ENCODE peak calls at places on chromosomes 3 and 15, in four cellular contexts. F is neural progenitor cell, T is lower leg skin, Q is AG04450. Z is an unnamed sample.

GRCh38 chr15:63401714-63402497 is 20.3 kb upstream of the CA12 start:
- DNase-seq in F (no peak), T (no peak), Q (no peak), Z (no peak)

GRCh38 chr3:188152660-188153497 is 1.1 kb upstream of the LPP start:
- DNase-seq in F (peak; percentile 44), Q (peak; percentile 29), T (peak; percentile 72), Z (no peak)

GRCh38 chr3:69052567-69052898 is 400 bp upstream of the TMF1 start:
- DNase-seq in T (no peak), Q (no peak), F (no peak), Z (no peak)

GRCh38 chr3:108378153-108378951 is 82.0 kb downstream of the HHLA2 start:
- DNase-seq in Q (no peak), F (no peak), T (no peak), Z (no peak)

GRCh38 chr3:88203537-88204143 is 53.9 kb downstream of the C3orf38 start:
- DNase-seq in Q (peak; percentile 32), T (peak; percentile 56), F (peak; percentile 71), Z (peak; percentile 54)

GRCh38 chr3:69200384-69201068 is 78.1 kb upstream of the LMOD3 start:
- DNase-seq in T (peak; percentile 40), Q (no peak), F (peak; percentile 31), Z (no peak)

GRCh38 chr3:177694316-177694715 is 497.0 kb upstream of the TBL1XR1 start:
- DNase-seq in Q (peak; percentile 55), T (no peak), F (no peak), Z (no peak)

GRCh38 chr3:125045965-125046364 is 9.8 kb downstream of the HEG1 start:
- DNase-seq in F (no peak), T (no peak), Q (no peak), Z (no peak)

DNA sequence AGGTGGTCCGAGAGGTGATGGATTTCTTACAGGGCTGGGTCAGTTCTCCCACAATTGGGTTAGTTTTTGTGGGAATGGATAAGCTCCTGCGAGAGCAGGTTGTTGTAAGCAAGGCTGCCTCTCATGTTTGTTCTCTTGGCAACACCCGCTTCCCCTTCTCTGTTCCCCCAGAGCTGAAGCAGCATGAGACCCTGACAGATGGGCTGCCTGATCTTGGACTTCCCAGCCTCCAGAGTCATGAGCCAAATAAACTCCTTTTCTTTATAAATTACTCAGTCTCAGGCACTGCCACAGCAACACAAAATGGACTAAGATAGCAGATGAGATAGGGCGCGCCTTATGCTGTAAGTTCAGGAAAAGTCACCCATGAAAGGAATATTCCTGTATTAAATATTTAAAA is 38.7 kb downstream of the NIPA2 start:
- DNase-seq in Q (no peak), T (no peak), F (no peak), Z (no peak)
- H3K4me3 ChIP-seq in Q (no peak overlapping the region), T (no peak overlapping the region), F (no peak overlapping the region), Z (no peak overlapping the region)

GRCh38 chr3:133948996-133949395 is 53.3 kb upstream of the RAB6B start:
- DNase-seq in Q (no peak), F (no peak), T (no peak), Z (no peak)
- H3K4me3 ChIP-seq in Q (no peak overlapping the region), F (no peak overlapping the region), T (no peak overlapping the region), Z (no peak overlapping the region)

DNA sequence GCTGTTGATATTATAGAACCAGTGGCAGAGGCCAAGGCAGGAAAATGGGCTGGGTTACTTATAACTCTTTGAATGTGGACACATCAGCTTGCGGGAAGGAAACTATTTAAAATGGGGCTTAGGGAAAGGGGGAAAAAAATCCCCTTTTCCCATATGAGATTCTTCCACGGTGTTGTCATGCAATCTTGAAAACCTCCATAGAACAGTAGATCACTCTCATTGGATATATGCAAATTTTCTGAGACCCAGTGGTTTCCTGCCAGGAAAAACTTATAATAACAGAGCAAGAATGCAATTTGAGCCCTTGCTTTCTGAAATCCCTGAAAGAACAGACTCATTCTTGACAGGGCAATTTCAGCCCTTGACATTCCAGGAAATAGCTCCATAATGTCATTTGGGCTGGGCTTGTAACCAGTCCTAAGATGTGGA is 31.1 kb downstream of the TMEM212 start:
- DNase-seq in T (no peak), F (no peak), Q (peak; percentile 94), Z (no peak)
- H3K4me3 ChIP-seq in T (no peak overlapping the region), F (no peak overlapping the region), Q (no peak overlapping the region), Z (no peak overlapping the region)

DNA sequence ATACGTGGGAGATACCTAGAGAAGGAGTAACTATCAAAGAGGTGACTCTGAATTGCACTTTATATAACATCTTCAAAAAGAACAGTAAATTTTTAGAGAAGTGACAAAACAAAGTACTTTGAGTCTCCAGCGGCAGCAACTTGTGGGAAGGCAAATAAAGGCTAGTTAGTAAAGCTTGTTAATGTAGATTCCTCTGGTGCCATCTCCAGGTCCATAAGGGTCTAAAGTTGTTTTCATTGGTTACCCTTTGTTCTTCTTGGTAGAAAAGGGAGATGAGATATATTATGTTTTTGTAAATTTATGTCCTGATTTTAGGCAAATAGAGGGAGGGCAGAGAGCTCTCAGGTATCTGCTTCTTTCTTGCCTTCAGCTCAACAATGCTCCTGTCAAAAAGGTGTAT is 161.6 kb downstream of the MYRIP start:
- DNase-seq in F (no peak), Q (no peak), T (no peak), Z (no peak)
- H3K4me3 ChIP-seq in F (no peak overlapping the region), Q (no peak overlapping the region), T (no peak overlapping the region), Z (no peak overlapping the region)

DNA sequence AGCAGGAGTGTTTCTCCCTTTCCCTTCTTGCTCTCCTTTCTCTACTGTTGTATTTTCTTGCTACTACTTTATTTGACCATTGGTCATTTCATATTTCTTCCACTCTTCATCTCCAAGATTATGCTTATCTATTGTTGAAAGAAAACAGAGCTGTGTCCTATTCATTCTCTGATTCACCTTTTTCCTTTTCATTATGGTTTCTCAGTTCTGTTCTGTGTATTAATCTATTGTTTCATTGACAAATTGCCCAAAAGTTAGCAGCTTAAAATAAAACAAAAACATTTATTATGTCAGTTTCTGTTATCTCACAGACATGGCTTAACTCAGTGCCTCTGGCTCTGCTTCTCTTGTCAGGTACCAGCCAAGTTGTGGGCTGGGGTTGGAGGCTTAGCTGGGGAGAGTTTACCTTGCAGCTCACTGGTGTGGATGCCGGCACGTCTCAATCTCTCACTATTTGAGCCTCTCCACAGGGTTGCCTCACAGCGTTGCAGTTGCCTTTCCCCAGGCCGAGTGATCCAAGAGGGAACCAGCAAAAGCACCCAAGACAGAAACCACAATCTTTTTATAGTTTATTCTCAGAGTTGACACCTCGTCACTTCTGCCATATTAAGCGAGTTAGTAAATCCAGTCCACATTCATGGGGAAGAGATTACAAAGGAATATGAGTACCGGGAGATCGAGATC is 36.9 kb upstream of the FILIP1L start:
- DNase-seq in F (no peak), T (no peak), Q (no peak), Z (no peak)
- H3K4me3 ChIP-seq in F (no peak overlapping the region), T (no peak overlapping the region), Q (no peak overlapping the region), Z (no peak overlapping the region)

GRCh38 chr3:176190755-176191154 is 1006.5 kb downstream of the TBL1XR1 start:
- DNase-seq in T (no peak), Q (no peak), F (no peak), Z (no peak)
- H3K4me3 ChIP-seq in T (no peak overlapping the region), Q (no peak overlapping the region), F (no peak overlapping the region), Z (no peak overlapping the region)

GRCh38 chr3:134462236-134463059 is 23.3 kb downstream of the ANAPC13 start:
- DNase-seq in T (no peak), Q (peak; percentile 61), F (peak; percentile 24), Z (no peak)
- H3K4me3 ChIP-seq in T (no peak overlapping the region), Q (no peak overlapping the region), F (no peak overlapping the region), Z (peak overlapping the region; percentile 18)

GRCh38 chr15:76996526-76997401 is 1.8 kb downstream of the PSTPIP1 start:
- DNase-seq in F (no peak), T (no peak), Q (no peak), Z (peak; percentile 39)
- H3K4me3 ChIP-seq in F (no peak overlapping the region), T (no peak overlapping the region), Q (no peak overlapping the region), Z (peak overlapping the region; percentile 44)

GRCh38 chr15:77568014-77568959 is 64.4 kb downstream of the LINGO1 start:
- DNase-seq in F (no peak), T (no peak), Q (no peak), Z (no peak)
- H3K4me3 ChIP-seq in F (no peak overlapping the region), T (no peak overlapping the region), Q (no peak overlapping the region), Z (peak overlapping the region; percentile 52)

DNA sequence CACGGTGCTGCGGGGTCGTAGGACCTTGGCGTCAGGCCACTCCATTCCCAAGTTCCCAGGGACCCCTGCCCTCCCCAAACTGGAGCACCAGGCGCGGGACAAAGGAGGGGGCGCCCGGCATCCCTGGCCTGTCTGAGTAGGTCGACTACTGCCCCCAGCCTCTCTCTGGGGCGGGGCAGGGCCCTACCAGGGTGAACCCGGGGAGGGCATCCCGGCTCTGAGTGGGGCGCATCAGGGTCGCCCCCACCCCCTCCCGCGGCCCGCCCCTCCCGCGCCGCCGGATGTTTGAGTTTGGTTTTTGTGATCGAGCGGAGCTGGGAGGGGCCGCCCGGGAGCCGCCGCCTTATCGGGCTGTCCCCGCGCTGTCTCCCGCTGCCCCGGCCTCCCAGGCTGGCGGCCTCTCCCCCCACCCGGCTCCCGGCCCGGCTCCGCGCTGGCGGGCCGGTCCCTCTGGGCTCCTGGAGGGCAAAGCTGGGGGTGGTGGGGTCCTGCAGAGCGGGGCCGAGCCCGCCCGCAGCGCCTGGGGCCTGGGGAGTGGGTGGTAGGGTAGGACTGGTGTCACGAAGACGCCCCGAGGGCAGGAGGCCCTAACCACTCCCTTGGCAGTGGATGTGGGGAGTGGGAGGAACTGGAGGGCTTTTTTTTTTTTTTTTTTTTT is 47.2 kb upstream of the SMAD6 start:
- DNase-seq in T (no peak), F (peak; percentile 49), Q (no peak), Z (peak; percentile 45)
- H3K4me3 ChIP-seq in T (no peak overlapping the region), F (peak overlapping the region; percentile 12), Q (no peak overlapping the region), Z (peak overlapping the region; percentile 60)

Z was measured in left ventricle myocardium inferior.